ENCODE peak calls at places on chromosome 16, in nine cellular contexts. One of them, this sample, is unnamed.

GRCh38 chr16:56107944-56108583 is 83.2 kb upstream of the GNAO1 start:
- DNase-seq in NCI-H1092: peak
- DNase-seq in NCI-H774: no peak
- DNase-seq in neuronal stem cell: no peak
- DNase-seq in AG04450: no peak
- DNase-seq in activated CD4-positive, CD25-positive, alpha-beta regulatory T cell treated with anti-CD3 and anti-CD28 coated beads, Interleukin-2, amount 50 U/mL, for 72 hours: no peak
- DNase-seq in CD8-positive, alpha-beta T cell: no peak
- DNase-seq in KG1: no peak
- DNase-seq in prostate gland: no peak
- DNase-seq in this sample: no peak

GRCh38 chr16:66207139-66207863 is 159.2 kb upstream of the CDH5 start:
- DNase-seq in prostate gland: no peak
- DNase-seq in KG1: no peak
- DNase-seq in activated CD4-positive, CD25-positive, alpha-beta regulatory T cell treated with anti-CD3 and anti-CD28 coated beads, Interleukin-2, amount 50 U/mL, for 72 hours: no peak
- DNase-seq in AG04450: no peak
- DNase-seq in CD8-positive, alpha-beta T cell: no peak
- DNase-seq in NCI-H774: no peak
- DNase-seq in NCI-H1092: peak
- DNase-seq in neuronal stem cell: no peak
- DNase-seq in this sample: no peak

GRCh38 chr16:56910654-56911539 is 21.0 kb upstream of the HERPUD1 start:
- DNase-seq in KG1: no peak
- DNase-seq in activated CD4-positive, CD25-positive, alpha-beta regulatory T cell treated with anti-CD3 and anti-CD28 coated beads, Interleukin-2, amount 50 U/mL, for 72 hours: no peak
- DNase-seq in NCI-H1092: no peak
- DNase-seq in neuronal stem cell: no peak
- DNase-seq in AG04450: peak
- DNase-seq in prostate gland: no peak
- DNase-seq in NCI-H774: no peak
- DNase-seq in CD8-positive, alpha-beta T cell: no peak
- DNase-seq in this sample: peak

GRCh38 chr16:87425941-87426340 is 33.8 kb downstream of the MAP1LC3B start:
- DNase-seq in CD8-positive, alpha-beta T cell: no peak
- DNase-seq in NCI-H774: no peak
- DNase-seq in NCI-H1092: no peak
- DNase-seq in AG04450: no peak
- DNase-seq in activated CD4-positive, CD25-positive, alpha-beta regulatory T cell treated with anti-CD3 and anti-CD28 coated beads, Interleukin-2, amount 50 U/mL, for 72 hours: no peak
- DNase-seq in neuronal stem cell: no peak
- DNase-seq in prostate gland: no peak
- DNase-seq in KG1: no peak
- DNase-seq in this sample: no peak

GRCh38 chr16:75219838-75220237 is 1.1 kb downstream of the CTRB1 start:
- DNase-seq in NCI-H1092: no peak
- DNase-seq in prostate gland: no peak
- DNase-seq in AG04450: no peak
- DNase-seq in NCI-H774: no peak
- DNase-seq in activated CD4-positive, CD25-positive, alpha-beta regulatory T cell treated with anti-CD3 and anti-CD28 coated beads, Interleukin-2, amount 50 U/mL, for 72 hours: no peak
- DNase-seq in neuronal stem cell: no peak
- DNase-seq in KG1: no peak
- DNase-seq in CD8-positive, alpha-beta T cell: no peak
- DNase-seq in this sample: no peak

GRCh38 chr16:54946909-54947308 is 16.2 kb downstream of the IRX5 start:
- DNase-seq in neuronal stem cell: no peak
- DNase-seq in CD8-positive, alpha-beta T cell: no peak
- DNase-seq in NCI-H774: no peak
- DNase-seq in AG04450: no peak
- DNase-seq in KG1: no peak
- DNase-seq in NCI-H1092: no peak
- DNase-seq in activated CD4-positive, CD25-positive, alpha-beta regulatory T cell treated with anti-CD3 and anti-CD28 coated beads, Interleukin-2, amount 50 U/mL, for 72 hours: no peak
- DNase-seq in prostate gland: no peak
- DNase-seq in this sample: no peak

GRCh38 chr16:53504665-53505064 is 1.7 kb upstream of the AKTIP start:
- DNase-seq in prostate gland: no peak
- DNase-seq in CD8-positive, alpha-beta T cell: no peak
- DNase-seq in neuronal stem cell: no peak
- DNase-seq in KG1: no peak
- DNase-seq in NCI-H1092: no peak
- DNase-seq in activated CD4-positive, CD25-positive, alpha-beta regulatory T cell treated with anti-CD3 and anti-CD28 coated beads, Interleukin-2, amount 50 U/mL, for 72 hours: no peak
- DNase-seq in AG04450: no peak
- DNase-seq in NCI-H774: no peak
- DNase-seq in this sample: no peak

GRCh38 chr16:1509307-1510221 is 16.4 kb downstream of the TELO2 start:
- DNase-seq in NCI-H1092: no peak
- DNase-seq in activated CD4-positive, CD25-positive, alpha-beta regulatory T cell treated with anti-CD3 and anti-CD28 coated beads, Interleukin-2, amount 50 U/mL, for 72 hours: no peak
- DNase-seq in AG04450: no peak
- DNase-seq in NCI-H774: no peak
- DNase-seq in prostate gland: no peak
- DNase-seq in CD8-positive, alpha-beta T cell: no peak
- DNase-seq in KG1: no peak
- DNase-seq in neuronal stem cell: no peak
- DNase-seq in this sample: no peak

GRCh38 chr16:66551362-66551761 is 1.0 kb upstream of the CKLF start:
- DNase-seq in CD8-positive, alpha-beta T cell: peak
- DNase-seq in activated CD4-positive, CD25-positive, alpha-beta regulatory T cell treated with anti-CD3 and anti-CD28 coated beads, Interleukin-2, amount 50 U/mL, for 72 hours: no peak
- DNase-seq in KG1: peak
- DNase-seq in prostate gland: no peak
- DNase-seq in NCI-H774: no peak
- DNase-seq in AG04450: no peak
- DNase-seq in NCI-H1092: peak
- DNase-seq in neuronal stem cell: no peak
- DNase-seq in this sample: no peak

GRCh38 chr16:9446471-9447194 is 355.2 kb downstream of the HAPSTR1 start:
- DNase-seq in CD8-positive, alpha-beta T cell: no peak
- DNase-seq in NCI-H774: no peak
- DNase-seq in prostate gland: no peak
- DNase-seq in NCI-H1092: no peak
- DNase-seq in activated CD4-positive, CD25-positive, alpha-beta regulatory T cell treated with anti-CD3 and anti-CD28 coated beads, Interleukin-2, amount 50 U/mL, for 72 hours: no peak
- DNase-seq in KG1: no peak
- DNase-seq in AG04450: no peak
- DNase-seq in neuronal stem cell: no peak
- DNase-seq in this sample: no peak

GRCh38 chr16:85286066-85286712 is 173.9 kb upstream of the CIBAR2 start:
- DNase-seq in AG04450: peak
- DNase-seq in NCI-H1092: no peak
- DNase-seq in activated CD4-positive, CD25-positive, alpha-beta regulatory T cell treated with anti-CD3 and anti-CD28 coated beads, Interleukin-2, amount 50 U/mL, for 72 hours: no peak
- DNase-seq in prostate gland: peak
- DNase-seq in NCI-H774: no peak
- DNase-seq in KG1: no peak
- DNase-seq in CD8-positive, alpha-beta T cell: no peak
- DNase-seq in neuronal stem cell: no peak
- DNase-seq in this sample: peak

GRCh38 chr16:89365044-89365467 is 125.3 kb downstream of the ANKRD11 start:
- DNase-seq in prostate gland: no peak
- DNase-seq in KG1: no peak
- DNase-seq in neuronal stem cell: no peak
- DNase-seq in activated CD4-positive, CD25-positive, alpha-beta regulatory T cell treated with anti-CD3 and anti-CD28 coated beads, Interleukin-2, amount 50 U/mL, for 72 hours: no peak
- DNase-seq in AG04450: peak
- DNase-seq in NCI-H774: no peak
- DNase-seq in CD8-positive, alpha-beta T cell: no peak
- DNase-seq in NCI-H1092: no peak
- DNase-seq in this sample: peak

GRCh38 chr16:88013091-88013609 is 61.9 kb downstream of the BANP start:
- DNase-seq in neuronal stem cell: no peak
- DNase-seq in AG04450: no peak
- DNase-seq in KG1: no peak
- DNase-seq in NCI-H1092: no peak
- DNase-seq in activated CD4-positive, CD25-positive, alpha-beta regulatory T cell treated with anti-CD3 and anti-CD28 coated beads, Interleukin-2, amount 50 U/mL, for 72 hours: no peak
- DNase-seq in CD8-positive, alpha-beta T cell: no peak
- DNase-seq in prostate gland: no peak
- DNase-seq in NCI-H774: no peak
- DNase-seq in this sample: no peak

GRCh38 chr16:72590179-72590937 is 418.4 kb upstream of the PMFBP1 start:
- DNase-seq in AG04450: no peak
- DNase-seq in NCI-H774: no peak
- DNase-seq in prostate gland: no peak
- DNase-seq in CD8-positive, alpha-beta T cell: no peak
- DNase-seq in neuronal stem cell: no peak
- DNase-seq in activated CD4-positive, CD25-positive, alpha-beta regulatory T cell treated with anti-CD3 and anti-CD28 coated beads, Interleukin-2, amount 50 U/mL, for 72 hours: no peak
- DNase-seq in NCI-H1092: no peak
- DNase-seq in KG1: no peak
- DNase-seq in this sample: no peak

GRCh38 chr16:87851601-87852000 is 17.7 kb downstream of the SLC7A5 start:
- DNase-seq in CD8-positive, alpha-beta T cell: no peak
- DNase-seq in NCI-H1092: no peak
- DNase-seq in AG04450: no peak
- DNase-seq in KG1: no peak
- DNase-seq in activated CD4-positive, CD25-positive, alpha-beta regulatory T cell treated with anti-CD3 and anti-CD28 coated beads, Interleukin-2, amount 50 U/mL, for 72 hours: no peak
- DNase-seq in prostate gland: no peak
- DNase-seq in neuronal stem cell: no peak
- DNase-seq in NCI-H774: no peak
- DNase-seq in this sample: no peak

GRCh38 chr16:66264311-66265105 is 102.0 kb upstream of the CDH5 start:
- DNase-seq in CD8-positive, alpha-beta T cell: no peak
- DNase-seq in activated CD4-positive, CD25-positive, alpha-beta regulatory T cell treated with anti-CD3 and anti-CD28 coated beads, Interleukin-2, amount 50 U/mL, for 72 hours: no peak
- DNase-seq in AG04450: no peak
- DNase-seq in neuronal stem cell: no peak
- DNase-seq in NCI-H774: no peak
- DNase-seq in KG1: no peak
- DNase-seq in prostate gland: no peak
- DNase-seq in NCI-H1092: no peak
- DNase-seq in this sample: no peak

GRCh38 chr16:76946879-76947278 is 244.1 kb upstream of the MON1B start:
- DNase-seq in NCI-H1092: no peak
- DNase-seq in AG04450: peak
- DNase-seq in KG1: no peak
- DNase-seq in activated CD4-positive, CD25-positive, alpha-beta regulatory T cell treated with anti-CD3 and anti-CD28 coated beads, Interleukin-2, amount 50 U/mL, for 72 hours: no peak
- DNase-seq in CD8-positive, alpha-beta T cell: no peak
- DNase-seq in NCI-H774: no peak
- DNase-seq in neuronal stem cell: no peak
- DNase-seq in prostate gland: peak
- DNase-seq in this sample: peak

GRCh38 chr16:86510465-86511261 is at the start of gene FOXF1:
- DNase-seq in NCI-H774: no peak
- DNase-seq in neuronal stem cell: peak
- DNase-seq in CD8-positive, alpha-beta T cell: no peak
- DNase-seq in AG04450: peak
- DNase-seq in NCI-H1092: no peak
- DNase-seq in KG1: no peak
- DNase-seq in prostate gland: no peak
- DNase-seq in activated CD4-positive, CD25-positive, alpha-beta regulatory T cell treated with anti-CD3 and anti-CD28 coated beads, Interleukin-2, amount 50 U/mL, for 72 hours: no peak
- DNase-seq in this sample: no peak

GRCh38 chr16:1102921-1103648 is 7.0 kb upstream of the C1QTNF8 start:
- DNase-seq in activated CD4-positive, CD25-positive, alpha-beta regulatory T cell treated with anti-CD3 and anti-CD28 coated beads, Interleukin-2, amount 50 U/mL, for 72 hours: peak
- DNase-seq in neuronal stem cell: peak
- DNase-seq in prostate gland: peak
- DNase-seq in NCI-H1092: no peak
- DNase-seq in CD8-positive, alpha-beta T cell: peak
- DNase-seq in AG04450: no peak
- DNase-seq in NCI-H774: no peak
- DNase-seq in KG1: no peak
- DNase-seq in this sample: no peak

GRCh38 chr16:31215287-31216115 is 1.4 kb downstream of the PYDC1 start:
- DNase-seq in NCI-H774: no peak
- DNase-seq in NCI-H1092: no peak
- DNase-seq in prostate gland: peak
- DNase-seq in KG1: no peak
- DNase-seq in CD8-positive, alpha-beta T cell: no peak
- DNase-seq in activated CD4-positive, CD25-positive, alpha-beta regulatory T cell treated with anti-CD3 and anti-CD28 coated beads, Interleukin-2, amount 50 U/mL, for 72 hours: no peak
- DNase-seq in neuronal stem cell: peak
- DNase-seq in AG04450: no peak
- DNase-seq in this sample: no peak

GRCh38 chr16:69384974-69385373 is 833 bp downstream of the TERF2 start:
- DNase-seq in neuronal stem cell: no peak
- DNase-seq in KG1: no peak
- DNase-seq in prostate gland: no peak
- DNase-seq in NCI-H1092: no peak
- DNase-seq in AG04450: no peak
- DNase-seq in activated CD4-positive, CD25-positive, alpha-beta regulatory T cell treated with anti-CD3 and anti-CD28 coated beads, Interleukin-2, amount 50 U/mL, for 72 hours: no peak
- DNase-seq in CD8-positive, alpha-beta T cell: no peak
- DNase-seq in NCI-H774: no peak
- DNase-seq in this sample: no peak

GRCh38 chr16:12558641-12559040 is 245.0 kb downstream of the CPPED1 start:
- DNase-seq in CD8-positive, alpha-beta T cell: no peak
- DNase-seq in AG04450: no peak
- DNase-seq in NCI-H774: no peak
- DNase-seq in prostate gland: no peak
- DNase-seq in NCI-H1092: no peak
- DNase-seq in activated CD4-positive, CD25-positive, alpha-beta regulatory T cell treated with anti-CD3 and anti-CD28 coated beads, Interleukin-2, amount 50 U/mL, for 72 hours: no peak
- DNase-seq in KG1: no peak
- DNase-seq in neuronal stem cell: no peak
- DNase-seq in this sample: no peak

GRCh38 chr16:67034478-67034877 is 5.5 kb downstream of the CBFB start:
- DNase-seq in CD8-positive, alpha-beta T cell: no peak
- DNase-seq in KG1: no peak
- DNase-seq in activated CD4-positive, CD25-positive, alpha-beta regulatory T cell treated with anti-CD3 and anti-CD28 coated beads, Interleukin-2, amount 50 U/mL, for 72 hours: no peak
- DNase-seq in NCI-H1092: no peak
- DNase-seq in neuronal stem cell: no peak
- DNase-seq in prostate gland: no peak
- DNase-seq in AG04450: no peak
- DNase-seq in NCI-H774: no peak
- DNase-seq in this sample: no peak

GRCh38 chr16:26717826-26718225 is 348.9 kb upstream of the C16orf82 start:
- DNase-seq in neuronal stem cell: no peak
- DNase-seq in CD8-positive, alpha-beta T cell: no peak
- DNase-seq in KG1: no peak
- DNase-seq in NCI-H774: no peak
- DNase-seq in prostate gland: no peak
- DNase-seq in AG04450: no peak
- DNase-seq in NCI-H1092: no peak
- DNase-seq in activated CD4-positive, CD25-positive, alpha-beta regulatory T cell treated with anti-CD3 and anti-CD28 coated beads, Interleukin-2, amount 50 U/mL, for 72 hours: no peak
- DNase-seq in this sample: no peak

GRCh38 chr16:2415085-2415484 is 14.2 kb upstream of the CCNF start:
- DNase-seq in prostate gland: no peak
- DNase-seq in AG04450: no peak
- DNase-seq in neuronal stem cell: no peak
- DNase-seq in NCI-H774: no peak
- DNase-seq in CD8-positive, alpha-beta T cell: no peak
- DNase-seq in activated CD4-positive, CD25-positive, alpha-beta regulatory T cell treated with anti-CD3 and anti-CD28 coated beads, Interleukin-2, amount 50 U/mL, for 72 hours: no peak
- DNase-seq in KG1: no peak
- DNase-seq in NCI-H1092: no peak
- DNase-seq in this sample: no peak

GRCh38 chr16:89917773-89918452 is 749 bp upstream of the MC1R start:
- DNase-seq in prostate gland: peak
- DNase-seq in activated CD4-positive, CD25-positive, alpha-beta regulatory T cell treated with anti-CD3 and anti-CD28 coated beads, Interleukin-2, amount 50 U/mL, for 72 hours: peak
- DNase-seq in NCI-H1092: peak
- DNase-seq in KG1: peak
- DNase-seq in AG04450: no peak
- DNase-seq in NCI-H774: no peak
- DNase-seq in CD8-positive, alpha-beta T cell: peak
- DNase-seq in neuronal stem cell: no peak
- DNase-seq in this sample: peak

GRCh38 chr16:2232094-2232990 is 3.9 kb upstream of the DNASE1L2 start:
- DNase-seq in activated CD4-positive, CD25-positive, alpha-beta regulatory T cell treated with anti-CD3 and anti-CD28 coated beads, Interleukin-2, amount 50 U/mL, for 72 hours: no peak
- DNase-seq in CD8-positive, alpha-beta T cell: no peak
- DNase-seq in prostate gland: no peak
- DNase-seq in NCI-H774: no peak
- DNase-seq in AG04450: no peak
- DNase-seq in NCI-H1092: no peak
- DNase-seq in KG1: no peak
- DNase-seq in neuronal stem cell: no peak
- DNase-seq in this sample: no peak

GRCh38 chr16:87956169-87956770 is 5.0 kb downstream of the BANP start:
- DNase-seq in NCI-H1092: no peak
- DNase-seq in CD8-positive, alpha-beta T cell: peak
- DNase-seq in KG1: peak
- DNase-seq in activated CD4-positive, CD25-positive, alpha-beta regulatory T cell treated with anti-CD3 and anti-CD28 coated beads, Interleukin-2, amount 50 U/mL, for 72 hours: peak
- DNase-seq in prostate gland: no peak
- DNase-seq in AG04450: no peak
- DNase-seq in neuronal stem cell: peak
- DNase-seq in NCI-H774: no peak
- DNase-seq in this sample: no peak

GRCh38 chr16:86739808-86740207 is 161.5 kb downstream of the FOXL1 start:
- DNase-seq in NCI-H774: no peak
- DNase-seq in activated CD4-positive, CD25-positive, alpha-beta regulatory T cell treated with anti-CD3 and anti-CD28 coated beads, Interleukin-2, amount 50 U/mL, for 72 hours: no peak
- DNase-seq in CD8-positive, alpha-beta T cell: no peak
- DNase-seq in NCI-H1092: no peak
- DNase-seq in KG1: no peak
- DNase-seq in neuronal stem cell: no peak
- DNase-seq in AG04450: no peak
- DNase-seq in prostate gland: no peak
- DNase-seq in this sample: no peak

GRCh38 chr16:72073831-72074230 is 10.8 kb downstream of the HPR start:
- DNase-seq in NCI-H1092: no peak
- DNase-seq in CD8-positive, alpha-beta T cell: no peak
- DNase-seq in prostate gland: no peak
- DNase-seq in NCI-H774: no peak
- DNase-seq in activated CD4-positive, CD25-positive, alpha-beta regulatory T cell treated with anti-CD3 and anti-CD28 coated beads, Interleukin-2, amount 50 U/mL, for 72 hours: no peak
- DNase-seq in KG1: no peak
- DNase-seq in neuronal stem cell: no peak
- DNase-seq in AG04450: no peak
- DNase-seq in this sample: no peak

GRCh38 chr16:47886631-47887415 is 269.0 kb downstream of the ABCC12 start:
- DNase-seq in activated CD4-positive, CD25-positive, alpha-beta regulatory T cell treated with anti-CD3 and anti-CD28 coated beads, Interleukin-2, amount 50 U/mL, for 72 hours: no peak
- DNase-seq in NCI-H1092: peak
- DNase-seq in CD8-positive, alpha-beta T cell: no peak
- DNase-seq in NCI-H774: no peak
- DNase-seq in AG04450: no peak
- DNase-seq in neuronal stem cell: no peak
- DNase-seq in KG1: no peak
- DNase-seq in prostate gland: no peak
- DNase-seq in this sample: no peak

This sample was measured in GM04503.